ENCODE peak calls at places on chromosomes 5 and 9, in six cellular contexts. X is adipocyte; R is hepatocyte; Y is astrocyte of the spinal cord; I is keratinocyte; F is stimulated activated CD8-positive, alpha-beta memory T cell treated with anti-CD3 and anti-CD28 coated beads, Interleukin-7, amount 100 ng/mL, for 24 hours. G is an unnamed sample.

GRCh38 chr5:10588779-10589447 is 25.0 kb downstream of the ANKRD33B start:
- DNase-seq in X (no peak), R (no peak), Y (no peak), I (no peak), F (no peak), G (no peak)

GRCh38 chr5:394671-395155 is 48.3 kb upstream of the EXOC3 start:
- DNase-seq in X (no peak), R (peak; percentile 6), Y (no peak), I (no peak), F (no peak), G (no peak)

GRCh38 chr5:83817591-83817990 is 96.9 kb upstream of the HAPLN1 start:
- DNase-seq in X (no peak), R (no peak), Y (no peak), I (no peak), F (no peak), G (no peak)

GRCh38 chr5:1333986-1334385 is 10.9 kb downstream of the CLPTM1L start:
- DNase-seq in X (no peak), R (no peak), Y (no peak), I (no peak), F (no peak), G (no peak)

GRCh38 chr9:80175286-80175906 is 603.6 kb downstream of the TLE4 start:
- DNase-seq in X (peak; percentile 80), R (peak; percentile 57), Y (peak; percentile 67), I (no peak), F (no peak), G (peak; percentile 23)

GRCh38 chr9:69223605-69224004 is 49.5 kb downstream of the TJP2 start:
- DNase-seq in X (peak; percentile 81), R (peak; percentile 62), Y (peak; percentile 70), I (peak; percentile 19), F (no peak), G (peak; percentile 45)

GRCh38 chr5:170220196-170220595 is 12.6 kb upstream of the C5orf58 start:
- DNase-seq in X (no peak), R (no peak), Y (no peak), I (no peak), F (no peak), G (no peak)

GRCh38 chr5:149422429-149423286 is 43.6 kb upstream of the IL17B start:
- DNase-seq in X (peak; percentile 71), R (peak; percentile 85), Y (peak; percentile 84), I (no peak), F (no peak), G (no peak)

G was measured in astrocyte of the cerebellum.